ENCODE peak calls at places on chromosomes 12 and 14, in eight cellular contexts. Y, X, O, E, H, G, U and T are unnamed samples.

GRCh38 chr12:89038831-89039509 is 313.3 kb downstream of the DUSP6 start:
- DNase-seq in H (no peak), G (no peak), O (no peak), E (no peak), U (no peak), X (no peak), Y (no peak), T (peak; percentile 8)

GRCh38 chr12:114166360-114166759 is 200.2 kb upstream of the RBM19 start:
- DNase-seq in Y (peak; percentile 52), H (peak; percentile 82), G (no peak), O (no peak), U (no peak), X (no peak), E (peak; percentile 34), T (peak; percentile 3)

GRCh38 chr12:59651230-59651920 is 55.5 kb downstream of the SLC16A7 start:
- DNase-seq in G (no peak), X (peak; percentile 72), U (no peak), Y (peak; percentile 61), O (no peak), H (no peak), E (no peak), T (no peak)

GRCh38 chr12:131357152-131357747 is 353.6 kb upstream of the SFSWAP start:
- DNase-seq in X (no peak), Y (no peak), H (no peak), U (no peak), O (no peak), G (no peak), E (no peak), T (no peak)

GRCh38 chr14:67934087-67934486 is 114.5 kb downstream of the RAD51B start:
- DNase-seq in G (no peak), Y (peak; percentile 89), O (peak; percentile 42), H (peak; percentile 88), U (no peak), X (peak; percentile 73), E (peak; percentile 53), T (peak; percentile 54)

GRCh38 chr14:104246401-104247335 is 108.3 kb downstream of the KIF26A start:
- DNase-seq in H (no peak), X (no peak), E (no peak), U (no peak), O (no peak), Y (no peak), G (peak; percentile 57), T (no peak)

GRCh38 chr12:50188280-50188781 is 21.2 kb upstream of the CERS5 start:
- DNase-seq in X (peak; percentile 20), E (no peak), Y (peak; percentile 78), G (no peak), O (no peak), H (no peak), U (no peak), T (no peak)

GRCh38 chr14:77099425-77100167 is 1.5 kb downstream of the CIPC start:
- DNase-seq in U (no peak), H (no peak), X (peak; percentile 45), O (no peak), Y (peak; percentile 75), G (no peak), E (no peak), T (no peak)

GRCh38 chr12:29552994-29553748 is 55.7 kb upstream of the OVCH1 start:
- DNase-seq in X (no peak), H (no peak), U (no peak), E (no peak), O (no peak), Y (no peak), G (no peak), T (no peak)

GRCh38 chr14:99015833-99016232 is 256.2 kb downstream of the BCL11B start:
- DNase-seq in O (no peak), E (no peak), X (no peak), H (no peak), U (no peak), G (no peak), Y (no peak), T (no peak)

GRCh38 chr12:59383426-59383822 is 212.4 kb upstream of the SLC16A7 start:
- DNase-seq in O (no peak), U (no peak), Y (peak; percentile 48), X (peak; percentile 80), E (no peak), G (no peak), H (no peak), T (no peak)

GRCh38 chr12:103800252-103800771 is 40.7 kb downstream of the NT5DC3 start:
- DNase-seq in U (no peak), X (no peak), G (no peak), H (no peak), Y (peak; percentile 56), E (peak; percentile 24), O (no peak), T (no peak)

GRCh38 chr12:64273527-64274403 is 51.7 kb upstream of the KICS2 start:
- DNase-seq in Y (peak; percentile 54), X (peak; percentile 28), U (no peak), G (no peak), O (peak; percentile 25), H (peak; percentile 64), E (peak; percentile 30), T (peak; percentile 27)

GRCh38 chr12:90299121-90299520 is 590.5 kb upstream of the ATP2B1 start:
- DNase-seq in U (no peak), E (no peak), O (peak; percentile 15), Y (peak; percentile 37), H (no peak), X (no peak), G (no peak), T (peak; percentile 24)

GRCh38 chr14:65301862-65302539 is 110.5 kb upstream of the FUT8 start:
- DNase-seq in G (no peak), H (no peak), E (no peak), X (no peak), Y (no peak), U (no peak), O (peak; percentile 41), T (no peak)

GRCh38 chr12:32437095-32437515 is 37.7 kb downstream of the FGD4 start:
- DNase-seq in G (no peak), Y (peak; percentile 99), U (no peak), E (no peak), H (no peak), X (peak; percentile 96), O (no peak), T (no peak)

GRCh38 chr14:76337619-76338545 is 38.1 kb upstream of the ESRRB start:
- DNase-seq in H (no peak), E (peak; percentile 85), G (no peak), X (peak; percentile 20), Y (no peak), U (no peak), O (no peak), T (no peak)

GRCh38 chr14:30270200-30271161 is 288.5 kb upstream of the G2E3 start:
- DNase-seq in U (peak; percentile 43), G (peak; percentile 83), E (peak; percentile 54), H (peak; percentile 96), O (peak; percentile 68), Y (peak; percentile 90), X (peak; percentile 66), T (peak; percentile 38)

GRCh38 chr12:129298921-129299320 is 445.6 kb downstream of the GLT1D1 start:
- DNase-seq in U (no peak), Y (no peak), E (no peak), G (no peak), X (no peak), H (no peak), O (no peak), T (no peak)

GRCh38 chr14:104965561-104966231 is 12.5 kb downstream of the AHNAK2 start:
- DNase-seq in G (peak; percentile 72), E (no peak), H (no peak), Y (no peak), U (no peak), O (no peak), X (no peak), T (no peak)

GRCh38 chr14:64721391-64721791 is 17.2 kb downstream of the PLEKHG3 start:
- DNase-seq in O (no peak), Y (peak; percentile 62), G (peak; percentile 55), X (no peak), E (no peak), H (no peak), U (no peak), T (no peak)

GRCh38 chr12:55847603-55848329 is 5.0 kb upstream of the MMP19 start:
- DNase-seq in Y (peak; percentile 100), H (no peak), U (no peak), G (peak; percentile 82), E (peak; percentile 89), X (peak; percentile 92), O (no peak), T (no peak)

GRCh38 chr14:29851397-29851796 is 76.2 kb downstream of the PRKD1 start:
- DNase-seq in H (no peak), O (no peak), G (no peak), Y (peak; percentile 3), U (no peak), X (no peak), E (no peak), T (no peak)

GRCh38 chr12:57235012-57235727 is 5.7 kb downstream of the SHMT2 start:
- DNase-seq in U (peak; percentile 19), H (peak; percentile 50), X (peak; percentile 55), E (peak; percentile 63), G (peak; percentile 86), Y (peak; percentile 95), O (no peak), T (peak; percentile 12)
- TF ChIP-seq CTCF in U (no peak), H (no peak), X (peak; percentile 13), E (no peak), G (no peak), Y (peak; percentile 25), O (no peak), T (no peak)

GRCh38 chr14:52473557-52473956 is 78.7 kb downstream of the TXNDC16 start:
- DNase-seq in G (no peak), O (peak; percentile 10), X (no peak), U (no peak), H (peak; percentile 12), Y (peak; percentile 80), E (peak; percentile 16), T (peak; percentile 33)
- TF ChIP-seq CTCF in G (no peak), O (no peak), X (peak; percentile 64), U (peak; percentile 62), H (peak; percentile 43), Y (peak; percentile 23), E (peak; percentile 64), T (no peak)

GRCh38 chr12:120235369-120236123 is 30.0 kb downstream of the PXN start:
- DNase-seq in E (no peak), H (peak; percentile 55), U (no peak), O (no peak), Y (peak; percentile 60), G (no peak), X (no peak), T (no peak)
- TF ChIP-seq CTCF in E (peak; percentile 46), H (peak; percentile 58), U (no peak), O (no peak), Y (peak; percentile 40), G (no peak), X (no peak), T (no peak)

GRCh38 chr12:52083638-52083996 is 4.1 kb downstream of the SMIM41 start:
- DNase-seq in H (no peak), G (no peak), O (no peak), E (no peak), U (no peak), Y (no peak), X (no peak), T (no peak)
- TF ChIP-seq CTCF in H (no peak), G (peak; percentile 26), O (no peak), E (no peak), U (peak; percentile 32), Y (no peak), X (no peak), T (no peak)

DNA sequence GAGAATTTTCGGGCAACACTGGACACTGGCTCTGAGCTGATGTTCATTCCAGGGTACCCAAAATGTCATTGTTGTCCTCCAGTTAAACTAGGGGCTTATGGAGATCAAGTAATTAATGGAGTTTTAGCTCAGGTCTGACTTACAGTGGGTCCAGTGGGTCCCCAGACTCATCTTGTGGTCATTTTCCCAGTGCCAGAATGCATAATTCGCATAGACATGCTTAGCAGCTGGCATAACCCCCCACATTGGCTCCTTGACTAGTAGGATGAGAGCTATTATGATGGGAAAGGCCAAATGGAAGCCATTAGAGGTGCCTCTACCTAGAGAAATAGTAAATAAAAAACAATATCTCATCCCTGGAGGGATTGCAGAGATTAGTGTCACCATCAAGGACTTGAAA is 818.9 kb downstream of the TMTC2 start:
- DNase-seq in H (no peak), U (no peak), E (no peak), G (no peak), X (no peak), Y (no peak), O (no peak), T (no peak)
- TF ChIP-seq CTCF in H (no peak), U (no peak), E (no peak), G (no peak), X (no peak), Y (no peak), O (no peak), T (no peak)